ENCODE peak calls at places on chromosomes 6 and 20, in eight cellular contexts. P, F, G, D, L, U, V and Y are unnamed samples.

GRCh38 chr6:147040041-147040440 is 164.2 kb upstream of the STXBP5 start:
- DNase-seq in P (no peak), F (no peak), G (no peak), D (no peak), L (no peak), U (peak), V (no peak), Y (no peak)

GRCh38 chr6:26240157-26240980 is 124.6 kb upstream of the BTN3A2 start:
- DNase-seq in P (no peak), F (peak), G (peak), D (peak), L (no peak), U (peak), V (peak), Y (no peak)

GRCh38 chr6:19812512-19813119 is 24.6 kb upstream of the ID4 start:
- DNase-seq in P (peak), F (no peak), G (no peak), D (peak), L (no peak), U (peak), V (no peak), Y (no peak)

GRCh38 chr6:125989631-125990030 is 3.3 kb downstream of the TRMT11 start:
- DNase-seq in P (no peak), F (no peak), G (no peak), D (no peak), L (no peak), U (peak), V (no peak), Y (no peak)

GRCh38 chr20:41650221-41650948 is 32.2 kb upstream of the CHD6 start:
- DNase-seq in P (no peak), F (no peak), G (no peak), D (no peak), L (no peak), U (no peak), V (no peak), Y (no peak)

GRCh38 chr6:91442342-91442741 is 855.5 kb upstream of the MAP3K7 start:
- DNase-seq in P (no peak), F (no peak), G (no peak), D (no peak), L (no peak), U (no peak), V (no peak), Y (no peak)

GRCh38 chr6:136378888-136379287 is 89.2 kb upstream of the BCLAF1 start:
- DNase-seq in P (no peak), F (no peak), G (no peak), D (peak), L (no peak), U (no peak), V (no peak), Y (no peak)

GRCh38 chr20:57445774-57446173 is 54.6 kb downstream of the RBM38 start:
- DNase-seq in P (no peak), F (no peak), G (no peak), D (no peak), L (no peak), U (no peak), V (no peak), Y (no peak)

GRCh38 chr6:143594647-143595046 is 83.1 kb upstream of the PHACTR2 start:
- DNase-seq in P (no peak), F (no peak), G (no peak), D (no peak), L (no peak), U (peak), V (no peak), Y (peak)

GRCh38 chr6:26003102-26003694 is 40.6 kb downstream of the TRIM38 start:
- DNase-seq in P (peak), F (no peak), G (no peak), D (peak), L (no peak), U (peak), V (peak), Y (no peak)

GRCh38 chr20:38970302-38970701 is 8.2 kb downstream of the DHX35 start:
- DNase-seq in P (no peak), F (no peak), G (no peak), D (no peak), L (no peak), U (peak), V (no peak), Y (no peak)

GRCh38 chr6:12271997-12272396 is 18.2 kb upstream of the EDN1 start:
- DNase-seq in P (no peak), F (no peak), G (no peak), D (no peak), L (no peak), U (no peak), V (no peak), Y (no peak)

GRCh38 chr20:10263385-10264165 is 44.9 kb downstream of the SNAP25 start:
- DNase-seq in P (no peak), F (no peak), G (no peak), D (no peak), L (no peak), U (no peak), V (no peak), Y (no peak)

GRCh38 chr20:3398681-3399252 is 8.7 kb downstream of the DNAAF9 start:
- DNase-seq in P (no peak), F (no peak), G (no peak), D (no peak), L (no peak), U (peak), V (no peak), Y (no peak)

GRCh38 chr6:78999737-79000136 is 78.3 kb downstream of the PHIP start:
- DNase-seq in P (no peak), F (no peak), G (no peak), D (no peak), L (no peak), U (peak), V (no peak), Y (no peak)

GRCh38 chr6:7646394-7646793 is 56.4 kb downstream of the SNRNP48 start:
- DNase-seq in P (no peak), F (no peak), G (no peak), D (no peak), L (no peak), U (peak), V (no peak), Y (no peak)

GRCh38 chr6:12291083-12291784 is 1.1 kb downstream of the EDN1 start:
- DNase-seq in P (no peak), F (no peak), G (no peak), D (no peak), L (no peak), U (no peak), V (no peak), Y (no peak)

GRCh38 chr20:41268402-41268801 is 49.1 kb downstream of the ZHX3 start:
- DNase-seq in P (no peak), F (no peak), G (no peak), D (no peak), L (no peak), U (no peak), V (no peak), Y (no peak)

GRCh38 chr6:108874470-108875160 is 26.4 kb downstream of the ARMC2 start:
- DNase-seq in P (no peak), F (no peak), G (no peak), D (peak), L (no peak), U (peak), V (no peak), Y (no peak)

GRCh38 chr6:144744720-144745119 is 459.6 kb downstream of the UTRN start:
- DNase-seq in P (no peak), F (no peak), G (no peak), D (no peak), L (no peak), U (no peak), V (no peak), Y (no peak)

GRCh38 chr6:144737998-144738397 is 452.9 kb downstream of the UTRN start:
- DNase-seq in P (no peak), F (no peak), G (no peak), D (no peak), L (no peak), U (no peak), V (no peak), Y (no peak)

GRCh38 chr6:144742779-144743178 is 457.6 kb downstream of the UTRN start:
- DNase-seq in P (no peak), F (no peak), G (no peak), D (no peak), L (no peak), U (no peak), V (no peak), Y (no peak)

GRCh38 chr6:144739873-144740272 is 454.7 kb downstream of the UTRN start:
- DNase-seq in P (no peak), F (no peak), G (no peak), D (no peak), L (no peak), U (no peak), V (no peak), Y (no peak)

GRCh38 chr6:144741659-144742058 is 456.5 kb downstream of the UTRN start:
- DNase-seq in P (no peak), F (no peak), G (no peak), D (no peak), L (no peak), U (no peak), V (no peak), Y (no peak)
- H3K4me3 ChIP-seq in P (no peak), F (no peak), G (no peak), D (no peak), L (no peak), U (no peak), V (no peak), Y (no peak)

DNA sequence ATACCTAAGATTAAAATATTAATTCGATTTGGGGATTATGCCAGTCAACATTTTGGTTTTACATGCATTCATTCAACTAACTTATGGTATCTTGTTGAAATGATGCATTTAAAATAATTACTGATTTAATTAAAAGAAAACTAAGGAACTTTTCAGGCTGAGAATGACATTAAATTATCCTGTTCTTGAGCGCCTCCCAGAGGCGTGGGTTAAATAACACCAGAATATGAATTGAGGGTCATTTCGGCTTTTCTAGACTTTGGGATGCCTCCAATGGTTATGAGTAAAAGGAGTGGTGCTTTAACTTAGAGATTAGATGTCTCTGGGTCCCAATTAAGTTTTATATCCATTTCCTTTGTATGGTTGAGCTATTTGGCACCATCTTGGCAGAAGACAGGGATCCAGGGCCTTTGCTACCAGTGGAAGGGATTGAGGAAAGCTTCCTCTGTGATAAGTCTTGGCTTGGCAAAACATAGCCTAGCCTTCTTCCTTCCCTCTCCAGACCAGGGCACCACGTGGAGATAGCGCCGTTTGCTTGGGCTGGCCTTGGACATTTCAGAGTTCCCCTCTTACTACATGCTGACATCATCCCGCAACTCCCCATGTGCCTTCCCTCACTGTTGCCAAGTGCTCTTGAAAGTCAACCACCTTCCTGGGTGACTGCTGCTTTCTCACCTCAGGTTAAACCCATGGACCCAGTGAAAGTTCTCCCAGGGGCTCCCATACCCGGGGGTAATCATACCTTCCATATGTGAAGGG is 28.7 kb downstream of the GNAS start:
- DNase-seq in P (no peak), F (no peak), G (no peak), D (peak), L (no peak), U (no peak), V (no peak), Y (no peak)
- TF ChIP-seq CTCF in P (peak), F (no peak), G (no peak), D (peak), L (no peak), U (peak), V (no peak), Y (no peak)

GRCh38 chr6:11221623-11222384 is 10.7 kb downstream of the NEDD9 start:
- DNase-seq in P (no peak), F (no peak), G (no peak), D (no peak), L (no peak), U (no peak), V (no peak), Y (no peak)
- H3K4me3 ChIP-seq in P (no peak), F (no peak), G (no peak), D (no peak), L (peak), U (no peak), V (no peak), Y (no peak)

GRCh38 chr6:17505062-17505476 is 95.0 kb upstream of the FAM8A1 start:
- DNase-seq in P (no peak), F (no peak), G (no peak), D (peak), L (no peak), U (peak), V (no peak), Y (no peak)
- TF ChIP-seq CTCF in P (peak), F (no peak), G (no peak), D (no peak), L (no peak), U (peak), V (no peak), Y (peak)

DNA sequence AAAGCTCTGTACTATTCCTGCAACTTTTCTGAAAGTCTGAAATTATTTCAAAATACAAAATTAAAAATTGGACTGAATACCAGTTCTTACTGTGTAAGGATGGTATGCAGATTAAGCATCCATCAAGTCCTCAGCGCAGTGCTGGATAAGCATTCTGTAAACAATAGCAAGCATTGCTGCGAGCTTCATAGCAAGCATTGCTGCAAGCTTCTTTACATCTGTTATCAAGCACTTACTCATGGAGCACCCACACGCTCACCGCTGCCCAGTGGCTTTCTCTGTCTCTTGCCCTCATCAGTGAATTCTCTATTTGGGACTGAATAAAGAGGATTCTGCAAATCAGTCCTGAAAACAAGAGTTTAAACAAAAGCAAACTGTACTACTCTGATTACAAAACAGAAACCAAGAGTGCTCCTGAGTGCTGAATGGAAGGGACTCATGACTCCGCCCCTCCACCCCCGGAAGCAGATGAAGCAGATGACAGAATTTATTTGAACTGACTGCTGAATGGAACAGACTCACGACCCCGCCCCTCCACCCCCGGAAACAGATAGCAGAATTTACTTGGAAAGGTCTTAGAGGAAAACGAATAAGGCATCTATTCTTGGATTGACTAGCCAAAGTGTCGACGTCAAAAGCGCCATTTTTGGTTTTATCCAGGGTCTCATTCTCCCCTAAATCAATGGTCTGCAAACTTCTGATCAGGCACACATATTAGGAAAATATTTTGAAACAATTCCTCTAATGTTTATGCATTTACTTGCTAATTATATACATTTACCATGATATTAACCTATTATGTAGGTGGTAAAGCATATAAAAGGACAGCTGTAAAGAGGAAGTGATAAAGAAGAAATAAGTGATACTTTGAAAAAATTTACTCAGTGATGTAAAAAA is 22.1 kb upstream of the EYA2 start:
- DNase-seq in P (no peak), F (no peak), G (no peak), D (peak), L (no peak), U (peak), V (no peak), Y (no peak)
- H3K4me3 ChIP-seq in P (no peak), F (no peak), G (no peak), D (no peak), L (no peak), U (peak), V (no peak), Y (no peak)